ENCODE peak calls at places on chromosomes 5 and 9, in four cellular contexts. V is NCI-H1436; D is stimulated activated CD4-positive, alpha-beta T cell treated with anti-CD3 and anti-CD28 coated beads, Interleukin-4, amount 100 ng/mL, for 4 hours; P is effector CD8-positive, alpha-beta T cell. U is an unnamed sample.

GRCh38 chr5:77921369-77921768 is 145.2 kb upstream of the TBCA start:
- DNase-seq in P (no peak), V (no peak), D (no peak), U (no peak)

GRCh38 chr5:95760291-95761191 is 29.4 kb downstream of the RHOBTB3 start:
- DNase-seq in D (no peak), V (no peak), P (no peak), U (peak)

GRCh38 chr9:33101104-33101951 is 24.9 kb upstream of the SMU1 start:
- DNase-seq in P (no peak), V (no peak), D (no peak), U (peak)

GRCh38 chr9:31848505-31849285 is 535.7 kb upstream of the ACO1 start:
- DNase-seq in P (no peak), D (no peak), V (no peak), U (peak)

GRCh38 chr5:939368-939767 is 46.7 kb downstream of the TRIP13 start:
- DNase-seq in V (no peak), P (no peak), D (no peak), U (no peak)

GRCh38 chr9:133127340-133127981 is 6.4 kb upstream of the RALGDS start:
- DNase-seq in P (no peak), V (no peak), D (no peak), U (no peak)

GRCh38 chr5:42143361-42143760 is 218.3 kb downstream of the FBXO4 start:
- DNase-seq in D (no peak), P (no peak), V (no peak), U (no peak)

GRCh38 chr5:68460147-68460760 is 244.7 kb downstream of the PIK3R1 start:
- DNase-seq in V (peak), P (no peak), D (peak), U (peak)

GRCh38 chr5:62938927-62939326 is 360.3 kb downstream of the LRRC70 start:
- DNase-seq in P (no peak), D (no peak), V (no peak), U (no peak)

GRCh38 chr5:36585696-36586095 is 20.7 kb upstream of the SLC1A3 start:
- DNase-seq in V (no peak), P (no peak), D (no peak), U (no peak)

GRCh38 chr5:115634343-115635132 is 8.7 kb upstream of the TMED7 start:
- DNase-seq in P (peak), V (peak), D (peak), U (peak)

GRCh38 chr9:134056483-134057310 is 11.1 kb downstream of the BRD3 start:
- DNase-seq in P (no peak), V (no peak), D (no peak), U (no peak)

GRCh38 chr9:131443648-131444047 is 49.8 kb downstream of the PRRC2B start:
- DNase-seq in D (no peak), V (no peak), P (no peak), U (no peak)

GRCh38 chr5:135156337-135156714 is 122.3 kb upstream of the PITX1 start:
- DNase-seq in V (no peak), D (no peak), P (no peak), U (no peak)

GRCh38 chr9:108316066-108316465 is 539.7 kb downstream of the ACTL7B start:
- DNase-seq in P (no peak), D (no peak), V (no peak), U (no peak)

GRCh38 chr5:142507528-142507927 is 178.4 kb downstream of the FGF1 start:
- DNase-seq in V (no peak), D (no peak), P (no peak), U (no peak)

GRCh38 chr9:135523521-135524129 is 2.4 kb downstream of the LCN1 start:
- DNase-seq in V (no peak), D (no peak), P (no peak), U (no peak)

GRCh38 chr5:134837530-134838181 is 8.1 kb upstream of the C5orf24 start:
- DNase-seq in D (no peak), V (no peak), P (no peak), U (no peak)

GRCh38 chr5:81232449-81233079 is 558 bp upstream of the CKMT2 start:
- DNase-seq in V (no peak), P (no peak), D (no peak), U (no peak)

GRCh38 chr5:174532453-174533126 is 191.8 kb upstream of the MSX2 start:
- DNase-seq in V (peak), P (no peak), D (peak), U (peak)

GRCh38 chr5:98099448-98100105 is 673.9 kb upstream of the RGMB start:
- DNase-seq in D (no peak), P (no peak), V (no peak), U (no peak)

GRCh38 chr5:132987531-132988408 is 24.3 kb upstream of the AFF4 start:
- DNase-seq in V (no peak), P (no peak), D (no peak), U (no peak)

GRCh38 chr9:110214090-110214489 is 6.1 kb upstream of the C9orf152 start:
- DNase-seq in V (no peak), P (no peak), D (no peak), U (no peak)

GRCh38 chr9:137367506-137368430 is 55.2 kb downstream of the EXD3 start:
- DNase-seq in D (no peak), P (no peak), V (no peak), U (no peak)

GRCh38 chr9:137945581-137945980 is 68.0 kb downstream of the CACNA1B start:
- DNase-seq in P (no peak), D (no peak), V (no peak), U (no peak)

GRCh38 chr5:41532485-41532884 is 22.1 kb upstream of the PLCXD3 start:
- DNase-seq in V (no peak), P (no peak), D (no peak), U (no peak)

GRCh38 chr5:142320427-142320732 is 4.4 kb downstream of the SPRY4 start:
- DNase-seq in P (no peak), D (no peak), V (no peak), U (no peak)

GRCh38 chr9:14530301-14530700 is 162.9 kb downstream of the ZDHHC21 start:
- DNase-seq in V (no peak), P (no peak), D (no peak), U (no peak)

GRCh38 chr9:3526903-3527652 is 1.3 kb upstream of the RFX3 start:
- DNase-seq in D (no peak), V (peak), P (no peak), U (no peak)

GRCh38 chr5:59001716-59002115 is 418.8 kb downstream of the RAB3C start:
- DNase-seq in D (no peak), P (no peak), V (no peak), U (no peak)

U was measured in H4.